ENCODE peak calls at places on chromosomes 12 and 14, in six cellular contexts. One of them, this sample, is unnamed.

GRCh38 chr14:92033912-92034687 is 5.8 kb downstream of the TRIP11 start:
- DNase-seq in hepatocyte: peak; percentile 13
- DNase-seq in RWPE1: no peak
- DNase-seq in mucosa of descending colon: no peak
- DNase-seq in activated CD8-positive, alpha-beta T cell treated with anti-CD3 and anti-CD28 coated beads for 36 hours: no peak
- DNase-seq in foreskin fibroblast: no peak
- DNase-seq in this sample: no peak

GRCh38 chr12:46371718-46372130 is 849 bp downstream of the SLC38A2 start:
- DNase-seq in hepatocyte: peak; percentile 80
- DNase-seq in RWPE1: peak; percentile 33
- DNase-seq in mucosa of descending colon: peak; percentile 88
- DNase-seq in activated CD8-positive, alpha-beta T cell treated with anti-CD3 and anti-CD28 coated beads for 36 hours: peak; percentile 72
- DNase-seq in foreskin fibroblast: no peak
- DNase-seq in this sample: peak; percentile 69

GRCh38 chr14:100824156-100824555 is 1.8 kb upstream of the MEG3 start:
- DNase-seq in hepatocyte: no peak
- DNase-seq in RWPE1: no peak
- DNase-seq in mucosa of descending colon: no peak
- DNase-seq in activated CD8-positive, alpha-beta T cell treated with anti-CD3 and anti-CD28 coated beads for 36 hours: no peak
- DNase-seq in foreskin fibroblast: peak; percentile 45
- DNase-seq in this sample: no peak

GRCh38 chr12:752673-753400 is 458 bp downstream of the WNK1 start:
- DNase-seq in hepatocyte: peak; percentile 87
- DNase-seq in RWPE1: no peak
- DNase-seq in mucosa of descending colon: peak; percentile 70
- DNase-seq in activated CD8-positive, alpha-beta T cell treated with anti-CD3 and anti-CD28 coated beads for 36 hours: peak; percentile 51
- DNase-seq in foreskin fibroblast: peak; percentile 49
- DNase-seq in this sample: peak; percentile 60

GRCh38 chr12:132548430-132549058 is 58.6 kb downstream of the FBRSL1 start:
- DNase-seq in hepatocyte: no peak
- DNase-seq in RWPE1: no peak
- DNase-seq in mucosa of descending colon: no peak
- DNase-seq in activated CD8-positive, alpha-beta T cell treated with anti-CD3 and anti-CD28 coated beads for 36 hours: no peak
- DNase-seq in foreskin fibroblast: no peak
- DNase-seq in this sample: no peak

GRCh38 chr12:89135976-89136634 is 216.2 kb downstream of the DUSP6 start:
- DNase-seq in hepatocyte: no peak
- DNase-seq in RWPE1: peak; percentile 67
- DNase-seq in mucosa of descending colon: no peak
- DNase-seq in activated CD8-positive, alpha-beta T cell treated with anti-CD3 and anti-CD28 coated beads for 36 hours: no peak
- DNase-seq in foreskin fibroblast: peak; percentile 76
- DNase-seq in this sample: no peak

GRCh38 chr12:116276433-116277216 is 868 bp downstream of the MED13L start:
- DNase-seq in hepatocyte: peak; percentile 89
- DNase-seq in RWPE1: peak; percentile 56
- DNase-seq in mucosa of descending colon: peak; percentile 85
- DNase-seq in activated CD8-positive, alpha-beta T cell treated with anti-CD3 and anti-CD28 coated beads for 36 hours: peak; percentile 76
- DNase-seq in foreskin fibroblast: peak; percentile 47
- DNase-seq in this sample: peak; percentile 72

GRCh38 chr14:47186491-47186890 is 488.9 kb downstream of the MDGA2 start:
- DNase-seq in hepatocyte: no peak
- DNase-seq in RWPE1: no peak
- DNase-seq in mucosa of descending colon: no peak
- DNase-seq in activated CD8-positive, alpha-beta T cell treated with anti-CD3 and anti-CD28 coated beads for 36 hours: no peak
- DNase-seq in foreskin fibroblast: no peak
- DNase-seq in this sample: no peak

GRCh38 chr12:130347588-130347987 is 9.9 kb downstream of the PIWIL1 start:
- DNase-seq in hepatocyte: no peak
- DNase-seq in RWPE1: no peak
- DNase-seq in mucosa of descending colon: no peak
- DNase-seq in activated CD8-positive, alpha-beta T cell treated with anti-CD3 and anti-CD28 coated beads for 36 hours: no peak
- DNase-seq in foreskin fibroblast: no peak
- DNase-seq in this sample: no peak

GRCh38 chr14:38623661-38624060 is 367.8 kb upstream of the CLEC14A start:
- DNase-seq in hepatocyte: no peak
- DNase-seq in RWPE1: no peak
- DNase-seq in mucosa of descending colon: no peak
- DNase-seq in activated CD8-positive, alpha-beta T cell treated with anti-CD3 and anti-CD28 coated beads for 36 hours: no peak
- DNase-seq in foreskin fibroblast: peak; percentile 30
- DNase-seq in this sample: no peak

GRCh38 chr12:124289634-124290600 is 5.0 kb upstream of the RFLNA start:
- DNase-seq in hepatocyte: no peak
- DNase-seq in RWPE1: no peak
- DNase-seq in mucosa of descending colon: no peak
- DNase-seq in activated CD8-positive, alpha-beta T cell treated with anti-CD3 and anti-CD28 coated beads for 36 hours: no peak
- DNase-seq in foreskin fibroblast: peak; percentile 59
- DNase-seq in this sample: no peak

GRCh38 chr12:41460906-41461305 is 272.8 kb downstream of the PDZRN4 start:
- DNase-seq in hepatocyte: no peak
- DNase-seq in RWPE1: no peak
- DNase-seq in mucosa of descending colon: no peak
- DNase-seq in activated CD8-positive, alpha-beta T cell treated with anti-CD3 and anti-CD28 coated beads for 36 hours: no peak
- DNase-seq in foreskin fibroblast: no peak
- DNase-seq in this sample: no peak

GRCh38 chr14:105203701-105204100 is 22.6 kb upstream of the NUDT14 start:
- DNase-seq in hepatocyte: no peak
- DNase-seq in RWPE1: no peak
- DNase-seq in mucosa of descending colon: no peak
- DNase-seq in activated CD8-positive, alpha-beta T cell treated with anti-CD3 and anti-CD28 coated beads for 36 hours: no peak
- DNase-seq in foreskin fibroblast: no peak
- DNase-seq in this sample: no peak

GRCh38 chr12:68613209-68613904 is 2.7 kb downstream of the RAP1B start:
- DNase-seq in hepatocyte: peak; percentile 10
- DNase-seq in RWPE1: no peak
- DNase-seq in mucosa of descending colon: no peak
- DNase-seq in activated CD8-positive, alpha-beta T cell treated with anti-CD3 and anti-CD28 coated beads for 36 hours: peak; percentile 72
- DNase-seq in foreskin fibroblast: no peak
- DNase-seq in this sample: no peak

GRCh38 chr12:58584885-58585284 is 335.4 kb downstream of the LRIG3 start:
- DNase-seq in hepatocyte: no peak
- DNase-seq in RWPE1: no peak
- DNase-seq in mucosa of descending colon: no peak
- DNase-seq in activated CD8-positive, alpha-beta T cell treated with anti-CD3 and anti-CD28 coated beads for 36 hours: no peak
- DNase-seq in foreskin fibroblast: no peak
- DNase-seq in this sample: no peak

GRCh38 chr12:93668919-93669418 is 8.2 kb upstream of the CRADD start:
- DNase-seq in hepatocyte: no peak
- DNase-seq in RWPE1: no peak
- DNase-seq in mucosa of descending colon: no peak
- DNase-seq in activated CD8-positive, alpha-beta T cell treated with anti-CD3 and anti-CD28 coated beads for 36 hours: no peak
- DNase-seq in foreskin fibroblast: no peak
- DNase-seq in this sample: no peak

GRCh38 chr14:44565968-44566367 is 58.9 kb upstream of the FSCB start:
- DNase-seq in hepatocyte: no peak
- DNase-seq in RWPE1: peak; percentile 3
- DNase-seq in mucosa of descending colon: no peak
- DNase-seq in activated CD8-positive, alpha-beta T cell treated with anti-CD3 and anti-CD28 coated beads for 36 hours: no peak
- DNase-seq in foreskin fibroblast: no peak
- DNase-seq in this sample: no peak

GRCh38 chr14:96001866-96002510 is 37.2 kb upstream of the C14orf132 start:
- DNase-seq in hepatocyte: no peak
- DNase-seq in RWPE1: no peak
- DNase-seq in mucosa of descending colon: no peak
- DNase-seq in activated CD8-positive, alpha-beta T cell treated with anti-CD3 and anti-CD28 coated beads for 36 hours: no peak
- DNase-seq in foreskin fibroblast: no peak
- DNase-seq in this sample: no peak

GRCh38 chr14:104794099-104794498 is 1.4 kb downstream of the AKT1 start:
- DNase-seq in hepatocyte: peak; percentile 67
- DNase-seq in RWPE1: peak; percentile 66
- DNase-seq in mucosa of descending colon: peak; percentile 83
- DNase-seq in activated CD8-positive, alpha-beta T cell treated with anti-CD3 and anti-CD28 coated beads for 36 hours: peak; percentile 77
- DNase-seq in foreskin fibroblast: peak; percentile 60
- DNase-seq in this sample: peak; percentile 77

GRCh38 chr12:112182499-112182898 is 57.1 kb downstream of the TRAFD1 start:
- DNase-seq in hepatocyte: no peak
- DNase-seq in RWPE1: no peak
- DNase-seq in mucosa of descending colon: no peak
- DNase-seq in activated CD8-positive, alpha-beta T cell treated with anti-CD3 and anti-CD28 coated beads for 36 hours: peak; percentile 14
- DNase-seq in foreskin fibroblast: no peak
- DNase-seq in this sample: no peak

GRCh38 chr14:102527255-102528232 is 18.0 kb upstream of the ANKRD9 start:
- DNase-seq in hepatocyte: peak; percentile 37
- DNase-seq in RWPE1: peak; percentile 75
- DNase-seq in mucosa of descending colon: peak; percentile 86
- DNase-seq in activated CD8-positive, alpha-beta T cell treated with anti-CD3 and anti-CD28 coated beads for 36 hours: no peak
- DNase-seq in foreskin fibroblast: no peak
- DNase-seq in this sample: peak; percentile 83

GRCh38 chr12:127998936-127999467 is 268.0 kb upstream of the TMEM132C start:
- DNase-seq in hepatocyte: no peak
- DNase-seq in RWPE1: no peak
- DNase-seq in mucosa of descending colon: no peak
- DNase-seq in activated CD8-positive, alpha-beta T cell treated with anti-CD3 and anti-CD28 coated beads for 36 hours: no peak
- DNase-seq in foreskin fibroblast: no peak
- DNase-seq in this sample: no peak

DNA sequence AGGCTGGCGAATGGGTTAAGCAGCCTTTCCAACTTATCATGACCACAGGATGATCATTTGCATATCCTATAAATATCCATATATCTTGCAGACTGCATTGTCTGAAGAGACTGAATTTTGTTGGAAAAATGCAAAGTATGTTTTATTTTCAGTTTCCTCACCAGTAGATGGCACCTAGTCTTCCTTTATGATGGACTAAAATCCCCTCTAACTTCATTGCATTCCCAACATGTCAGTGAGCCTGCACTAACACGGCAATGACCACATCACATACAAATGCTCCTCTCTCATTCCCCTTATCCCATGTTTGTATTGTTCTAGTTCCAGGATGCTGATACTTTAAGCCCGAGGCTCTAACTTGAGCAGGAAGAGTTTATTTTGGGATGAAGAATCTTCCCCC is 24.7 kb upstream of the MYBPC1 start:
- DNase-seq in hepatocyte: peak; percentile 68
- DNase-seq in RWPE1: peak; percentile 15
- DNase-seq in mucosa of descending colon: no peak
- DNase-seq in activated CD8-positive, alpha-beta T cell treated with anti-CD3 and anti-CD28 coated beads for 36 hours: no peak
- DNase-seq in foreskin fibroblast: no peak
- DNase-seq in this sample: no peak
- TF ChIP-seq CTCF in hepatocyte: peak; percentile 57
- TF ChIP-seq CTCF in RWPE1: peak; percentile 14
- TF ChIP-seq CTCF in mucosa of descending colon: no peak
- TF ChIP-seq CTCF in activated CD8-positive, alpha-beta T cell treated with anti-CD3 and anti-CD28 coated beads for 36 hours: no peak
- TF ChIP-seq CTCF in foreskin fibroblast: peak; percentile 15
- TF ChIP-seq CTCF in this sample: peak; percentile 28

DNA sequence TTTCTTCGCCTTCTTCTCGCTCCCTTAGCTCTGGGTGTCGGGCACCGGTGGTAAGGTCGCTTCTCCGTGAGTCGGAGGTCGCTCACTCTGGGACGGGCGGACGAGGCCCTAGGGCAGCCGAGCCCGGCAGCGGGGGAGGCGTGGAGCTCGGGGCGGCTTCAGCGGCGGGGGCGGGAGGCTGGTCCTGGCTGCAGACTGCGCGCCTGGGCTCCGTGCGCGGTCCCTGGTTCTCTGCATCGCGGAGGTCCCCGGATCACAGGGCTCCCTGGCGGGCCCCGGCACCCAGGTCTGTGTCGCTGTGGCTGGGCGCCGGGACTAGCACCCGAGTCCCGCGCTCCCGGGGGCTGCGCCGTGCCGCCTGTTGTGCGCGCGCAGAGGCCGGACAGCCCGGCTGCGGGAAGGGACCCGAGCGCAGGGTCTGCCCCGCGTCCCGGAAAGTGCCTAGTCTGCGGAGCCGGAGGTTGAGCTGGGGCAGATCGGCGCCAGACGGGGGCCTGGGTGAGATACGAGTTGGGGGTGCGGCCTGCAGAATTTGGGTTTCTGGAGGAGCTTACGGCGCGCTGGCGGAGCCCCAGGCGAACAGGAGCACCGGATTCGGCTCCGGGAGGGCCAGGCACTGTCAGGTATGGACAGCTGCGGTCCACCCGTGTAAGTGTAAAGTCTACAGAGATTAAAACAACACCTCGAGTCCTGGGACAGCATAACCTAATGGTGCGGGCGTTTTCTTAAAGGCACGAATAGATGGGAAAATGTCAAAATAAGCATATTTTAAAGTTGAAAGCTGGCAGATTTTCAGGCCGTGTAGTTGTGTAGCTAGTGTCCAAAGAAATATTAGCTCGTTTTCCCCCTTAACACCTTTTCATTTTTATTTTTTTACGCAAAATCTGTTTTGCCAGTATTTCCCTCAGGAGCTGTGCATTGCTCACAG is 722 bp downstream of the FRMD6 start:
- DNase-seq in hepatocyte: no peak
- DNase-seq in RWPE1: peak; percentile 26
- DNase-seq in mucosa of descending colon: peak; percentile 59
- DNase-seq in activated CD8-positive, alpha-beta T cell treated with anti-CD3 and anti-CD28 coated beads for 36 hours: peak; percentile 58
- DNase-seq in foreskin fibroblast: no peak
- DNase-seq in this sample: peak; percentile 32
- TF ChIP-seq CTCF in hepatocyte: no peak
- TF ChIP-seq CTCF in RWPE1: peak; percentile 29
- TF ChIP-seq CTCF in mucosa of descending colon: no peak
- TF ChIP-seq CTCF in activated CD8-positive, alpha-beta T cell treated with anti-CD3 and anti-CD28 coated beads for 36 hours: peak; percentile 13
- TF ChIP-seq CTCF in foreskin fibroblast: no peak
- TF ChIP-seq CTCF in this sample: no peak

DNA sequence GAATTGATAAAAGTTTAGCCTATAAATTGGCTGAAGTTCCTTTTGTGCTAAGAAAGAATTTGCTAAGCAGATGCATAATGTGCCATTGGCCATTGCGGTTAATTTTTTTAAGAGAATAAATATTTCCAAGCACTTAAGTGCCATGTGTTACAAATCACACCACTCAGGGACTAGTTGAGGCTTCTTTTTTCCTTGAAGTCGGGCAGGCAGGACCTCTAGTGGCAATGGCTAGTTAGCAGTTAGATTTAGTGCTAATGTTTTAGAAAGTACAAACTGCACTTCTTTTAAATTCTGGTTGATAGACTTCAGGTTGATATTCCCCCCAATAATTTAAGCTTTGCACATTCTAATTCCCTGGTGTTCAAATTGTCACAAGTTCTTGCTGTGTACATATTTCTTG is 294.3 kb downstream of the APAF1 start:
- DNase-seq in hepatocyte: peak; percentile 40
- DNase-seq in RWPE1: no peak
- DNase-seq in mucosa of descending colon: no peak
- DNase-seq in activated CD8-positive, alpha-beta T cell treated with anti-CD3 and anti-CD28 coated beads for 36 hours: peak; percentile 11
- DNase-seq in foreskin fibroblast: peak; percentile 8
- DNase-seq in this sample: no peak
- TF ChIP-seq CTCF in hepatocyte: peak; percentile 50
- TF ChIP-seq CTCF in RWPE1: peak; percentile 23
- TF ChIP-seq CTCF in mucosa of descending colon: no peak
- TF ChIP-seq CTCF in activated CD8-positive, alpha-beta T cell treated with anti-CD3 and anti-CD28 coated beads for 36 hours: no peak
- TF ChIP-seq CTCF in foreskin fibroblast: peak; percentile 52
- TF ChIP-seq CTCF in this sample: no peak

GRCh38 chr14:22024117-22024516 is 350.5 kb upstream of the OR4E1 start:
- DNase-seq in hepatocyte: no peak
- DNase-seq in RWPE1: no peak
- DNase-seq in mucosa of descending colon: no peak
- DNase-seq in activated CD8-positive, alpha-beta T cell treated with anti-CD3 and anti-CD28 coated beads for 36 hours: no peak
- DNase-seq in foreskin fibroblast: no peak
- DNase-seq in this sample: no peak

GRCh38 chr14:22026527-22026926 is 352.9 kb upstream of the OR4E1 start:
- DNase-seq in hepatocyte: no peak
- DNase-seq in RWPE1: no peak
- DNase-seq in mucosa of descending colon: no peak
- DNase-seq in activated CD8-positive, alpha-beta T cell treated with anti-CD3 and anti-CD28 coated beads for 36 hours: peak; percentile 6
- DNase-seq in foreskin fibroblast: no peak
- DNase-seq in this sample: no peak

DNA sequence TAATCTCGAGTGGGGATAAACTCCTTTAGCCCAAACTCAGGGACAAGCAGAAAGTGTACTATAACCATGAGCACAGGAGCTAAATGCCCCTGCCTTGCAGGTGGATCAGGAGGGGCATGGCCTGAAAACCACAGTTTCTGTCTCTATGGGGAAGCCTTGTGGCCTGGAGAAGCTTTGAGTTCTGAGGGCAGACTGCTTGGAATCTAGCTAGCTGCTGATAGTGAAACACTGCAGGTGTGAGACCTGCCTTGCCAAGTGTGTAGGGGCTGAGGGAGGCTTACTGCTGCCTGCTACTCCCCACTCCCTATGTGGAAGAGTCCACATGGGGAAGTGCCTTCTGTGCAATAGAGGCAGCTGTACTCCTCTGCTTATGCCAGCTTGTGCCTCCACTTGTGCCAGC is 352.3 kb upstream of the OR4E1 start:
- DNase-seq in hepatocyte: no peak
- DNase-seq in RWPE1: no peak
- DNase-seq in mucosa of descending colon: no peak
- DNase-seq in activated CD8-positive, alpha-beta T cell treated with anti-CD3 and anti-CD28 coated beads for 36 hours: no peak
- DNase-seq in foreskin fibroblast: no peak
- DNase-seq in this sample: no peak
- TF ChIP-seq CTCF in hepatocyte: no peak
- TF ChIP-seq CTCF in RWPE1: no peak
- TF ChIP-seq CTCF in mucosa of descending colon: no peak
- TF ChIP-seq CTCF in activated CD8-positive, alpha-beta T cell treated with anti-CD3 and anti-CD28 coated beads for 36 hours: no peak
- TF ChIP-seq CTCF in foreskin fibroblast: no peak
- TF ChIP-seq CTCF in this sample: no peak

This sample was measured in colonic mucosa.